ENCODE peak calls at places on chromosome 22, in seven cellular contexts. One of them, this sample, is unnamed.

GRCh38 chr22:49244466-49245420 is 582.9 kb downstream of the BRD1 start:
- DNase-seq in AG08395: no peak
- DNase-seq in coronary artery: peak; percentile 49
- DNase-seq in GM12865: no peak
- DNase-seq in pons: no peak
- DNase-seq in stimulated activated naive CD8-positive, alpha-beta T cell treated with anti-CD3 and anti-CD28 coated beads, Interleukin-15, amount 100 ng/mL, for 72 hours: no peak
- DNase-seq in memory B cell: no peak
- DNase-seq in this sample: no peak

GRCh38 chr22:37454857-37455686 is 27.8 kb upstream of the ELFN2 start:
- DNase-seq in AG08395: peak; percentile 65
- DNase-seq in coronary artery: no peak
- DNase-seq in GM12865: no peak
- DNase-seq in memory B cell: no peak
- DNase-seq in pons: no peak
- DNase-seq in stimulated activated naive CD8-positive, alpha-beta T cell treated with anti-CD3 and anti-CD28 coated beads, Interleukin-15, amount 100 ng/mL, for 72 hours: no peak
- DNase-seq in this sample: no peak

GRCh38 chr22:27372364-27372763 is 429.2 kb downstream of the MN1 start:
- DNase-seq in pons: no peak
- DNase-seq in memory B cell: no peak
- DNase-seq in GM12865: no peak
- DNase-seq in stimulated activated naive CD8-positive, alpha-beta T cell treated with anti-CD3 and anti-CD28 coated beads, Interleukin-15, amount 100 ng/mL, for 72 hours: no peak
- DNase-seq in AG08395: no peak
- DNase-seq in coronary artery: no peak
- DNase-seq in this sample: no peak

GRCh38 chr22:20430641-20431519 is 6.7 kb downstream of the SCARF2 start:
- DNase-seq in coronary artery: no peak
- DNase-seq in memory B cell: peak; percentile 52
- DNase-seq in GM12865: peak; percentile 76
- DNase-seq in pons: no peak
- DNase-seq in AG08395: no peak
- DNase-seq in stimulated activated naive CD8-positive, alpha-beta T cell treated with anti-CD3 and anti-CD28 coated beads, Interleukin-15, amount 100 ng/mL, for 72 hours: peak; percentile 65
- DNase-seq in this sample: no peak

GRCh38 chr22:22125579-22126468 is 118.8 kb upstream of the VPREB1 start:
- DNase-seq in pons: no peak
- DNase-seq in coronary artery: no peak
- DNase-seq in memory B cell: no peak
- DNase-seq in GM12865: no peak
- DNase-seq in stimulated activated naive CD8-positive, alpha-beta T cell treated with anti-CD3 and anti-CD28 coated beads, Interleukin-15, amount 100 ng/mL, for 72 hours: no peak
- DNase-seq in AG08395: no peak
- DNase-seq in this sample: no peak

GRCh38 chr22:26404851-26405357 is 24.2 kb upstream of the ASPHD2 start:
- DNase-seq in GM12865: peak; percentile 27
- DNase-seq in coronary artery: no peak
- DNase-seq in memory B cell: peak; percentile 10
- DNase-seq in stimulated activated naive CD8-positive, alpha-beta T cell treated with anti-CD3 and anti-CD28 coated beads, Interleukin-15, amount 100 ng/mL, for 72 hours: no peak
- DNase-seq in AG08395: no peak
- DNase-seq in pons: peak; percentile 48
- DNase-seq in this sample: peak; percentile 10

GRCh38 chr22:43263645-43264514 is 76.9 kb upstream of the TTLL12 start:
- DNase-seq in stimulated activated naive CD8-positive, alpha-beta T cell treated with anti-CD3 and anti-CD28 coated beads, Interleukin-15, amount 100 ng/mL, for 72 hours: peak; percentile 91
- DNase-seq in AG08395: peak; percentile 63
- DNase-seq in pons: peak; percentile 7
- DNase-seq in memory B cell: peak; percentile 18
- DNase-seq in GM12865: peak; percentile 97
- DNase-seq in coronary artery: no peak
- DNase-seq in this sample: no peak

GRCh38 chr22:46968359-46968740 is 205.9 kb downstream of the TBC1D22A start:
- DNase-seq in stimulated activated naive CD8-positive, alpha-beta T cell treated with anti-CD3 and anti-CD28 coated beads, Interleukin-15, amount 100 ng/mL, for 72 hours: no peak
- DNase-seq in AG08395: no peak
- DNase-seq in pons: no peak
- DNase-seq in memory B cell: no peak
- DNase-seq in coronary artery: no peak
- DNase-seq in GM12865: no peak
- DNase-seq in this sample: no peak

GRCh38 chr22:22938672-22939536 is 51.3 kb downstream of the IGLL5 start:
- DNase-seq in AG08395: no peak
- DNase-seq in pons: no peak
- DNase-seq in GM12865: no peak
- DNase-seq in memory B cell: no peak
- DNase-seq in coronary artery: no peak
- DNase-seq in stimulated activated naive CD8-positive, alpha-beta T cell treated with anti-CD3 and anti-CD28 coated beads, Interleukin-15, amount 100 ng/mL, for 72 hours: no peak
- DNase-seq in this sample: no peak

GRCh38 chr22:40728731-40729189 is 49.5 kb downstream of the MCHR1 start:
- DNase-seq in pons: no peak
- DNase-seq in stimulated activated naive CD8-positive, alpha-beta T cell treated with anti-CD3 and anti-CD28 coated beads, Interleukin-15, amount 100 ng/mL, for 72 hours: peak; percentile 62
- DNase-seq in GM12865: no peak
- DNase-seq in AG08395: no peak
- DNase-seq in coronary artery: no peak
- DNase-seq in memory B cell: no peak
- DNase-seq in this sample: peak; percentile 20

GRCh38 chr22:19103881-19104821 is 18.1 kb downstream of the DGCR2 start:
- DNase-seq in AG08395: no peak
- DNase-seq in GM12865: no peak
- DNase-seq in stimulated activated naive CD8-positive, alpha-beta T cell treated with anti-CD3 and anti-CD28 coated beads, Interleukin-15, amount 100 ng/mL, for 72 hours: no peak
- DNase-seq in pons: no peak
- DNase-seq in coronary artery: no peak
- DNase-seq in memory B cell: no peak
- DNase-seq in this sample: no peak

GRCh38 chr22:46417268-46417580 is 81.7 kb downstream of the TRMU start:
- DNase-seq in memory B cell: no peak
- DNase-seq in AG08395: no peak
- DNase-seq in pons: no peak
- DNase-seq in stimulated activated naive CD8-positive, alpha-beta T cell treated with anti-CD3 and anti-CD28 coated beads, Interleukin-15, amount 100 ng/mL, for 72 hours: no peak
- DNase-seq in coronary artery: no peak
- DNase-seq in GM12865: no peak
- DNase-seq in this sample: no peak

GRCh38 chr22:30420401-30421178 is 5.0 kb upstream of the MTFP1 start:
- DNase-seq in stimulated activated naive CD8-positive, alpha-beta T cell treated with anti-CD3 and anti-CD28 coated beads, Interleukin-15, amount 100 ng/mL, for 72 hours: no peak
- DNase-seq in memory B cell: no peak
- DNase-seq in coronary artery: no peak
- DNase-seq in AG08395: peak; percentile 70
- DNase-seq in GM12865: no peak
- DNase-seq in pons: peak; percentile 32
- DNase-seq in this sample: no peak

GRCh38 chr22:19287076-19287724 is 4.3 kb downstream of the CLTCL1 start:
- DNase-seq in pons: no peak
- DNase-seq in GM12865: no peak
- DNase-seq in coronary artery: no peak
- DNase-seq in stimulated activated naive CD8-positive, alpha-beta T cell treated with anti-CD3 and anti-CD28 coated beads, Interleukin-15, amount 100 ng/mL, for 72 hours: no peak
- DNase-seq in memory B cell: no peak
- DNase-seq in AG08395: no peak
- DNase-seq in this sample: no peak

GRCh38 chr22:17097701-17098100 is 12.9 kb downstream of the IL17RA start:
- DNase-seq in memory B cell: no peak
- DNase-seq in coronary artery: peak; percentile 61
- DNase-seq in AG08395: no peak
- DNase-seq in GM12865: no peak
- DNase-seq in stimulated activated naive CD8-positive, alpha-beta T cell treated with anti-CD3 and anti-CD28 coated beads, Interleukin-15, amount 100 ng/mL, for 72 hours: no peak
- DNase-seq in pons: no peak
- DNase-seq in this sample: no peak

GRCh38 chr22:32926600-32926999 is 125.1 kb downstream of the TIMP3 start:
- DNase-seq in stimulated activated naive CD8-positive, alpha-beta T cell treated with anti-CD3 and anti-CD28 coated beads, Interleukin-15, amount 100 ng/mL, for 72 hours: no peak
- DNase-seq in coronary artery: no peak
- DNase-seq in GM12865: peak; percentile 37
- DNase-seq in memory B cell: no peak
- DNase-seq in AG08395: peak; percentile 60
- DNase-seq in pons: no peak
- DNase-seq in this sample: peak; percentile 45

GRCh38 chr22:40533712-40534378 is 102.7 kb downstream of the MRTFA start:
- DNase-seq in stimulated activated naive CD8-positive, alpha-beta T cell treated with anti-CD3 and anti-CD28 coated beads, Interleukin-15, amount 100 ng/mL, for 72 hours: peak; percentile 52
- DNase-seq in GM12865: peak; percentile 89
- DNase-seq in AG08395: peak; percentile 54
- DNase-seq in pons: peak; percentile 63
- DNase-seq in coronary artery: no peak
- DNase-seq in memory B cell: peak; percentile 35
- DNase-seq in this sample: no peak

GRCh38 chr22:46578824-46579561 is 41.2 kb upstream of the GRAMD4 start:
- DNase-seq in coronary artery: no peak
- DNase-seq in AG08395: peak; percentile 64
- DNase-seq in pons: no peak
- DNase-seq in GM12865: no peak
- DNase-seq in stimulated activated naive CD8-positive, alpha-beta T cell treated with anti-CD3 and anti-CD28 coated beads, Interleukin-15, amount 100 ng/mL, for 72 hours: no peak
- DNase-seq in memory B cell: no peak
- DNase-seq in this sample: no peak

GRCh38 chr22:38427940-38428339 is 27.1 kb downstream of the KCNJ4 start:
- DNase-seq in pons: no peak
- DNase-seq in AG08395: no peak
- DNase-seq in GM12865: no peak
- DNase-seq in stimulated activated naive CD8-positive, alpha-beta T cell treated with anti-CD3 and anti-CD28 coated beads, Interleukin-15, amount 100 ng/mL, for 72 hours: no peak
- DNase-seq in coronary artery: no peak
- DNase-seq in memory B cell: no peak
- DNase-seq in this sample: no peak

GRCh38 chr22:46036558-46037408 is 59.8 kb upstream of the WNT7B start:
- DNase-seq in memory B cell: peak; percentile 47
- DNase-seq in stimulated activated naive CD8-positive, alpha-beta T cell treated with anti-CD3 and anti-CD28 coated beads, Interleukin-15, amount 100 ng/mL, for 72 hours: peak; percentile 55
- DNase-seq in GM12865: peak; percentile 70
- DNase-seq in AG08395: no peak
- DNase-seq in pons: no peak
- DNase-seq in coronary artery: peak; percentile 79
- DNase-seq in this sample: peak; percentile 72

GRCh38 chr22:21051145-21051835 is 5.5 kb downstream of the LRRC74B start:
- DNase-seq in memory B cell: no peak
- DNase-seq in GM12865: no peak
- DNase-seq in AG08395: no peak
- DNase-seq in coronary artery: no peak
- DNase-seq in stimulated activated naive CD8-positive, alpha-beta T cell treated with anti-CD3 and anti-CD28 coated beads, Interleukin-15, amount 100 ng/mL, for 72 hours: no peak
- DNase-seq in pons: no peak
- DNase-seq in this sample: no peak

GRCh38 chr22:22432479-22432878 is 76.1 kb downstream of the ZNF280B start:
- DNase-seq in coronary artery: no peak
- DNase-seq in AG08395: no peak
- DNase-seq in GM12865: no peak
- DNase-seq in memory B cell: no peak
- DNase-seq in pons: no peak
- DNase-seq in stimulated activated naive CD8-positive, alpha-beta T cell treated with anti-CD3 and anti-CD28 coated beads, Interleukin-15, amount 100 ng/mL, for 72 hours: no peak
- DNase-seq in this sample: no peak

GRCh38 chr22:17891427-17892167 is 117.3 kb upstream of the BID start:
- DNase-seq in pons: no peak
- DNase-seq in stimulated activated naive CD8-positive, alpha-beta T cell treated with anti-CD3 and anti-CD28 coated beads, Interleukin-15, amount 100 ng/mL, for 72 hours: no peak
- DNase-seq in GM12865: peak; percentile 26
- DNase-seq in memory B cell: no peak
- DNase-seq in coronary artery: no peak
- DNase-seq in AG08395: no peak
- DNase-seq in this sample: peak; percentile 61

GRCh38 chr22:32836286-32836859 is 34.9 kb downstream of the TIMP3 start:
- DNase-seq in memory B cell: no peak
- DNase-seq in pons: no peak
- DNase-seq in stimulated activated naive CD8-positive, alpha-beta T cell treated with anti-CD3 and anti-CD28 coated beads, Interleukin-15, amount 100 ng/mL, for 72 hours: no peak
- DNase-seq in coronary artery: no peak
- DNase-seq in GM12865: peak; percentile 7
- DNase-seq in AG08395: peak; percentile 35
- DNase-seq in this sample: no peak

GRCh38 chr22:21714784-21715183 is 20.8 kb downstream of the YPEL1 start:
- DNase-seq in AG08395: no peak
- DNase-seq in memory B cell: no peak
- DNase-seq in coronary artery: no peak
- DNase-seq in GM12865: no peak
- DNase-seq in stimulated activated naive CD8-positive, alpha-beta T cell treated with anti-CD3 and anti-CD28 coated beads, Interleukin-15, amount 100 ng/mL, for 72 hours: no peak
- DNase-seq in pons: no peak
- DNase-seq in this sample: no peak

GRCh38 chr22:24989541-24989951 is 37.0 kb downstream of the KIAA1671 start:
- DNase-seq in AG08395: no peak
- DNase-seq in coronary artery: no peak
- DNase-seq in pons: no peak
- DNase-seq in memory B cell: no peak
- DNase-seq in GM12865: no peak
- DNase-seq in stimulated activated naive CD8-positive, alpha-beta T cell treated with anti-CD3 and anti-CD28 coated beads, Interleukin-15, amount 100 ng/mL, for 72 hours: no peak
- DNase-seq in this sample: no peak

GRCh38 chr22:49776891-49777290 is 50.8 kb downstream of the BRD1 start:
- DNase-seq in coronary artery: no peak
- DNase-seq in memory B cell: no peak
- DNase-seq in AG08395: no peak
- DNase-seq in stimulated activated naive CD8-positive, alpha-beta T cell treated with anti-CD3 and anti-CD28 coated beads, Interleukin-15, amount 100 ng/mL, for 72 hours: no peak
- DNase-seq in pons: no peak
- DNase-seq in GM12865: no peak
- DNase-seq in this sample: no peak

GRCh38 chr22:29907753-29908515 is 25.0 kb downstream of the MTMR3 start:
- DNase-seq in coronary artery: no peak
- DNase-seq in memory B cell: no peak
- DNase-seq in stimulated activated naive CD8-positive, alpha-beta T cell treated with anti-CD3 and anti-CD28 coated beads, Interleukin-15, amount 100 ng/mL, for 72 hours: no peak
- DNase-seq in pons: peak; percentile 53
- DNase-seq in GM12865: peak; percentile 4
- DNase-seq in AG08395: peak; percentile 73
- DNase-seq in this sample: no peak

GRCh38 chr22:41810022-41810421 is 9.5 kb downstream of the CCDC134 start:
- DNase-seq in GM12865: no peak
- DNase-seq in coronary artery: no peak
- DNase-seq in memory B cell: no peak
- DNase-seq in AG08395: no peak
- DNase-seq in pons: no peak
- DNase-seq in stimulated activated naive CD8-positive, alpha-beta T cell treated with anti-CD3 and anti-CD28 coated beads, Interleukin-15, amount 100 ng/mL, for 72 hours: no peak
- DNase-seq in this sample: no peak

GRCh38 chr22:41285441-41285819 is 557 bp downstream of the RANGAP1 start:
- DNase-seq in coronary artery: peak; percentile 79
- DNase-seq in stimulated activated naive CD8-positive, alpha-beta T cell treated with anti-CD3 and anti-CD28 coated beads, Interleukin-15, amount 100 ng/mL, for 72 hours: peak; percentile 95
- DNase-seq in AG08395: peak; percentile 92
- DNase-seq in memory B cell: peak; percentile 15
- DNase-seq in pons: no peak
- DNase-seq in GM12865: peak; percentile 77
- DNase-seq in this sample: peak; percentile 51